ENCODE peak calls at places on chromosomes 5 and 9, in eight cellular contexts. One of them, this sample, is unnamed.

GRCh38 chr5:169272731-169273401 is 28.1 kb downstream of the SLIT3 start:
- DNase-seq in PC-9: no peak
- DNase-seq in astrocyte of the spinal cord: no peak
- DNase-seq in Panc1: no peak
- DNase-seq in foreskin fibroblast: no peak
- DNase-seq in lung: no peak
- DNase-seq in lower leg skin: no peak
- DNase-seq in keratinocyte: no peak
- DNase-seq in this sample: no peak

GRCh38 chr5:97071101-97071500 is 71.3 kb downstream of the LIX1 start:
- DNase-seq in PC-9: no peak
- DNase-seq in astrocyte of the spinal cord: peak; percentile 76
- DNase-seq in Panc1: peak; percentile 7
- DNase-seq in foreskin fibroblast: peak; percentile 83
- DNase-seq in lung: no peak
- DNase-seq in lower leg skin: peak; percentile 44
- DNase-seq in keratinocyte: no peak
- DNase-seq in this sample: no peak

GRCh38 chr9:19759066-19759465 is 29.8 kb downstream of the SLC24A2 start:
- DNase-seq in PC-9: no peak
- DNase-seq in astrocyte of the spinal cord: no peak
- DNase-seq in Panc1: no peak
- DNase-seq in foreskin fibroblast: no peak
- DNase-seq in lung: no peak
- DNase-seq in lower leg skin: no peak
- DNase-seq in keratinocyte: no peak
- DNase-seq in this sample: no peak

GRCh38 chr5:28344803-28345433 is 1306.5 kb upstream of the CDH9 start:
- DNase-seq in PC-9: no peak
- DNase-seq in astrocyte of the spinal cord: peak; percentile 55
- DNase-seq in Panc1: peak; percentile 25
- DNase-seq in foreskin fibroblast: no peak
- DNase-seq in lung: no peak
- DNase-seq in lower leg skin: no peak
- DNase-seq in keratinocyte: no peak
- DNase-seq in this sample: peak; percentile 56

GRCh38 chr5:1282139-1282992 is 12.5 kb downstream of the TERT start:
- DNase-seq in PC-9: no peak
- DNase-seq in astrocyte of the spinal cord: no peak
- DNase-seq in Panc1: no peak
- DNase-seq in foreskin fibroblast: no peak
- DNase-seq in lung: no peak
- DNase-seq in lower leg skin: peak; percentile 31
- DNase-seq in keratinocyte: no peak
- DNase-seq in this sample: no peak

GRCh38 chr9:34627716-34628655 is 880 bp downstream of the ARID3C start:
- DNase-seq in PC-9: no peak
- DNase-seq in astrocyte of the spinal cord: no peak
- DNase-seq in Panc1: no peak
- DNase-seq in foreskin fibroblast: no peak
- DNase-seq in lung: no peak
- DNase-seq in lower leg skin: no peak
- DNase-seq in keratinocyte: no peak
- DNase-seq in this sample: no peak

GRCh38 chr5:7897014-7897600 is 28.2 kb downstream of the MTRR start:
- DNase-seq in PC-9: peak; percentile 32
- DNase-seq in astrocyte of the spinal cord: peak; percentile 60
- DNase-seq in Panc1: no peak
- DNase-seq in foreskin fibroblast: peak; percentile 49
- DNase-seq in lung: no peak
- DNase-seq in lower leg skin: no peak
- DNase-seq in keratinocyte: no peak
- DNase-seq in this sample: peak; percentile 79

GRCh38 chr9:127875306-127875966 is 2.0 kb downstream of the AK1 start:
- DNase-seq in PC-9: no peak
- DNase-seq in astrocyte of the spinal cord: peak; percentile 75
- DNase-seq in Panc1: no peak
- DNase-seq in foreskin fibroblast: peak; percentile 53
- DNase-seq in lung: no peak
- DNase-seq in lower leg skin: no peak
- DNase-seq in keratinocyte: no peak
- DNase-seq in this sample: peak; percentile 30

GRCh38 chr9:72129271-72130156 is 19.7 kb upstream of the GDA start:
- DNase-seq in PC-9: peak; percentile 80
- DNase-seq in astrocyte of the spinal cord: no peak
- DNase-seq in Panc1: no peak
- DNase-seq in foreskin fibroblast: no peak
- DNase-seq in lung: no peak
- DNase-seq in lower leg skin: no peak
- DNase-seq in keratinocyte: no peak
- DNase-seq in this sample: no peak

GRCh38 chr5:43348207-43348606 is 35.0 kb upstream of the HMGCS1 start:
- DNase-seq in PC-9: no peak
- DNase-seq in astrocyte of the spinal cord: no peak
- DNase-seq in Panc1: no peak
- DNase-seq in foreskin fibroblast: no peak
- DNase-seq in lung: no peak
- DNase-seq in lower leg skin: no peak
- DNase-seq in keratinocyte: no peak
- DNase-seq in this sample: no peak

GRCh38 chr5:95087819-95088317 is 197.0 kb downstream of the MCTP1 start:
- DNase-seq in PC-9: no peak
- DNase-seq in astrocyte of the spinal cord: peak; percentile 7
- DNase-seq in Panc1: no peak
- DNase-seq in foreskin fibroblast: peak; percentile 20
- DNase-seq in lung: no peak
- DNase-seq in lower leg skin: no peak
- DNase-seq in keratinocyte: no peak
- DNase-seq in this sample: no peak

DNA sequence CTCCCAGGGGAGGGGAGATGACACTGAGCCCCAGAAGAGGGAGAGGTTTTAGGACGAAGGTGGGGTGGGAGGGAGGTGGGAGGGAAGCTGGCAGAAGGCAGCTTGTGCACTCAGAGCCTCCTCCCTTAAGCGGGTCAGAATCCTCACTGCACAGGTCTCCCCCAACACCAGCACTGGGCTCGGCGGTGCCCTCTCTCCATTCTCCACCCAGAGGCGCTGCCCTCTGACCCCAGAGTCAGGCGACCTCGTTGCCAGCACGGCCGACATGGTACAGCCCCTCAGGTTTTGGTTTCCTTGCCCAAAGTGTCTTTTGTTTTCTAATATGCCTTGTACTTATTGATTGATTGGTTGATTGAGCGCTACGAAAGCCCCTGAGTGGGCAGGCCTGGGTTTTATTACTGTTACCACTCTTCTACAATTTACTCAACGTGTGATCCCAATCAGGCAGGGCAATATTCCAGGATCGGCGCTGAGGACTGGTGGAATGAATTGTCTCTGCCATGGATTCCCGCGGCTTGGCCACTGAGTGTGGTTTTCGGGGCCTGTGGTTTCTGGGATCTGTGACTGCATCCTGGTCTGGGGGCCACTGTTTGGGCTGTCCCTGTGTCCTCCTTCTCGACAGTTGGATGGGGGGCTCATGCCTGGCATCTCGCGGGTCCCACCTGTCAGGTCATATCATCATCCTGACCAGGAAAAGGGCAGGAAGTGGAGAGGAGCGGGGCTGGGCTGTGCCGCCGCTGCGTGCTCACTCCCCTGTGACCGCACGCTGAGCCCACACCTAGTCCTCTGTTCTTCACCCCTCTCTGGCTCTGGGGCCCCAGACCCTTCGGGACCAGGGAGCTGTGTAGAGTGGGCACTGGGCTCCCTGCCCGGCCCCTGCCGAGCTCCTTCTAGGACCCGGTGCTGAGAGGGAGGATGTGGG is 9.6 kb upstream of the FCN2 start:
- DNase-seq in PC-9: no peak
- DNase-seq in astrocyte of the spinal cord: no peak
- DNase-seq in Panc1: no peak
- DNase-seq in foreskin fibroblast: no peak
- DNase-seq in lung: no peak
- DNase-seq in lower leg skin: no peak
- DNase-seq in keratinocyte: no peak
- DNase-seq in this sample: no peak
- H3K4me3 ChIP-seq in PC-9: no peak overlapping the region
- H3K4me3 ChIP-seq in astrocyte of the spinal cord: no peak overlapping the region
- H3K4me3 ChIP-seq in Panc1: no peak overlapping the region
- H3K4me3 ChIP-seq in foreskin fibroblast: no peak overlapping the region
- H3K4me3 ChIP-seq in lung: no peak overlapping the region
- H3K4me3 ChIP-seq in lower leg skin: no peak overlapping the region
- H3K4me3 ChIP-seq in keratinocyte: no peak overlapping the region
- H3K4me3 ChIP-seq in this sample: no peak overlapping the region

GRCh38 chr9:89466451-89467277 is 31.2 kb downstream of the SEMA4D start:
- DNase-seq in PC-9: no peak
- DNase-seq in astrocyte of the spinal cord: no peak
- DNase-seq in Panc1: no peak
- DNase-seq in foreskin fibroblast: no peak
- DNase-seq in lung: no peak
- DNase-seq in lower leg skin: no peak
- DNase-seq in keratinocyte: no peak
- DNase-seq in this sample: no peak
- H3K4me3 ChIP-seq in PC-9: no peak overlapping the region
- H3K4me3 ChIP-seq in astrocyte of the spinal cord: no peak overlapping the region
- H3K4me3 ChIP-seq in Panc1: no peak overlapping the region
- H3K4me3 ChIP-seq in foreskin fibroblast: no peak overlapping the region
- H3K4me3 ChIP-seq in lung: no peak overlapping the region
- H3K4me3 ChIP-seq in lower leg skin: no peak overlapping the region
- H3K4me3 ChIP-seq in keratinocyte: no peak overlapping the region
- H3K4me3 ChIP-seq in this sample: no peak overlapping the region

GRCh38 chr5:73121109-73121443 is 701 bp downstream of the TMEM171 start:
- DNase-seq in PC-9: no peak
- DNase-seq in astrocyte of the spinal cord: no peak
- DNase-seq in Panc1: no peak
- DNase-seq in foreskin fibroblast: no peak
- DNase-seq in lung: no peak
- DNase-seq in lower leg skin: no peak
- DNase-seq in keratinocyte: no peak
- DNase-seq in this sample: peak; percentile 49

GRCh38 chr5:73118331-73119011 is 1.9 kb upstream of the TMEM171 start:
- DNase-seq in PC-9: no peak
- DNase-seq in astrocyte of the spinal cord: no peak
- DNase-seq in Panc1: no peak
- DNase-seq in foreskin fibroblast: no peak
- DNase-seq in lung: no peak
- DNase-seq in lower leg skin: no peak
- DNase-seq in keratinocyte: no peak
- DNase-seq in this sample: no peak

GRCh38 chr5:73117088-73117755 is 3.2 kb upstream of the TMEM171 start:
- DNase-seq in PC-9: no peak
- DNase-seq in astrocyte of the spinal cord: no peak
- DNase-seq in Panc1: no peak
- DNase-seq in foreskin fibroblast: no peak
- DNase-seq in lung: no peak
- DNase-seq in lower leg skin: no peak
- DNase-seq in keratinocyte: no peak
- DNase-seq in this sample: no peak

GRCh38 chr5:73120222-73121108 is at the start of gene TMEM171:
- DNase-seq in PC-9: peak; percentile 79
- DNase-seq in astrocyte of the spinal cord: peak; percentile 37
- DNase-seq in Panc1: no peak
- DNase-seq in foreskin fibroblast: peak; percentile 47
- DNase-seq in lung: peak; percentile 51
- DNase-seq in lower leg skin: no peak
- DNase-seq in keratinocyte: no peak
- DNase-seq in this sample: peak; percentile 20

DNA sequence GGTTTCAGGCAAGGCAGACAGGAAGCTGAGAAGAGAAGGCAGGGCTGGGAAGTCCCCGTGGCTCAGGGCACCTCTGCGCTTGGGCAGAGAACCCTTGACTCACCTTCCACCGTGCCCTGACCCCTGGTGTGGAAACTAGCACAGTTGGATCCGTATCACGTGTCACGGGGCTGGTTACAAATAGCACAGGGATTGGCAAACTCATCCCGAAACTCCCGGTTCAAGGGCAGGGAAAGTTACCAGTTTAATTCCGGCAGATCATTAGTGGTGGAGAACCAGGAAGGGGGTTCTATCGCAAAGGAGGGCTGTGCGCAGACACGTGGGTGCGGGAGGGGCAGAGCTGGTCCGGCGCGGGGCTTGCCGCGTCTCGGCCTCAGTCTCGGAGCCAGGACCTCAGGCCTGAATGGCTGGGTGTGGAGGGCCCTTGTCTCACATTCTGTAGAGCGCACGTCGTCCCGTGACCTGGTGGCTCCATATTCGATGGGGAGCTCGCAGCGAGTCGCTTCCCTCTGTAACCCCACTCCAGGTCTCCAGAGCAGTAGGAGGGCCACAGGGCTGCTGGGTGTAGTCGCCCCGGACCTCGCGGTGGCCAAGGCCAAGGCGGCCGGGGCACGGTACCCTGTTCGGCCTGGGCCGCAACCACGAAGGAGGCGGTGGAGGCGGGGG is 750 bp upstream of the TMEM171 start:
- DNase-seq in PC-9: peak; percentile 59
- DNase-seq in astrocyte of the spinal cord: no peak
- DNase-seq in Panc1: no peak
- DNase-seq in foreskin fibroblast: no peak
- DNase-seq in lung: no peak
- DNase-seq in lower leg skin: no peak
- DNase-seq in keratinocyte: no peak
- DNase-seq in this sample: no peak
- H3K4me3 ChIP-seq in PC-9: peak overlapping the region; percentile 100
- H3K4me3 ChIP-seq in astrocyte of the spinal cord: no peak overlapping the region
- H3K4me3 ChIP-seq in Panc1: peak overlapping the region; percentile 71
- H3K4me3 ChIP-seq in foreskin fibroblast: no peak overlapping the region
- H3K4me3 ChIP-seq in lung: no peak overlapping the region
- H3K4me3 ChIP-seq in lower leg skin: peak overlapping the region; percentile 7
- H3K4me3 ChIP-seq in keratinocyte: peak overlapping the region; percentile 5
- H3K4me3 ChIP-seq in this sample: peak overlapping the region; percentile 79

DNA sequence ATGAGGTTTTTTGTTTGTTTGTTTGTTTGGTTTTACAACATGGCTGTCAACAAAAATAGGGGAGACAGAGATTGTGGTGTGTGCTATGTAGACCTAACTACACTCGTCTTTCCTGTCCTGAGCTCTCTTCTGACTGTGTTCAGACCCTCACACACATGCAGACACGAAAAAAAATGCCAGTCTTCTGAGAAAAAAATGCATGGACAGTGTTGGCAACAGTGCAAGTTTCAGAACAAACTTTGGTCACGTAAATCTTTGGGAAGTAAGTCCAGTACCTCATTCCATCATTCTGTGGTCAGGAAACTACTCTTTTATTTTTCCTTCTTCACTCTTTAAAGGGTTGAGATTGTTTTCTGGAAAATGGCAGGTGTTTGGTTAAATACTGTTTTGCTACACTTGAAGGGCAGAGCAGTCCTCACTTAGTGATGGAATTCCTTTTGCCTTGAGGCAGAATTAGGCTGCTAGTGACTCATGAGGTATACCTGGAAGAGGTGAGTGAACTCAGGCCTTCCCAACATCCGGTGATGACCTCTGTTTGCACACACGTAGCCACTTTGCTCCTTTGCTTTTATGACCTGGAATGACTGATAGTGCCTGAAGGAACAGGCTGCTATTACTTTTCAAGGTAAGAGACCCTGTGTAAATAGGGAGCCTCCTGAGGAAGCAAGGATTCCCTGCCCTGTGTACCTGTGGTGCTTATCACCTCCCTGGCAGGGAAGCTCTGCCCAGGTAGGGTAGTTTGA is 81.6 kb upstream of the TNFAIP8 start:
- DNase-seq in PC-9: peak; percentile 70
- DNase-seq in astrocyte of the spinal cord: no peak
- DNase-seq in Panc1: no peak
- DNase-seq in foreskin fibroblast: no peak
- DNase-seq in lung: no peak
- DNase-seq in lower leg skin: no peak
- DNase-seq in keratinocyte: peak; percentile 81
- DNase-seq in this sample: no peak
- H3K4me3 ChIP-seq in PC-9: no peak overlapping the region
- H3K4me3 ChIP-seq in astrocyte of the spinal cord: no peak overlapping the region
- H3K4me3 ChIP-seq in Panc1: no peak overlapping the region
- H3K4me3 ChIP-seq in foreskin fibroblast: no peak overlapping the region
- H3K4me3 ChIP-seq in lung: no peak overlapping the region
- H3K4me3 ChIP-seq in lower leg skin: no peak overlapping the region
- H3K4me3 ChIP-seq in keratinocyte: peak overlapping the region; percentile 23
- H3K4me3 ChIP-seq in this sample: no peak overlapping the region

This sample was measured in brain microvascular endothelial cell.